ENCODE peak calls at places on chromosomes 1 and 21, in five cellular contexts. M is CD8-positive, alpha-beta memory T cell; N is nephron progenitor cell; O is stimulated activated CD8-positive, alpha-beta memory T cell treated with anti-CD3 and anti-CD28 coated beads, Interleukin-15, amount 100 ng/mL, for 48 hours; U is sigmoid colon. R is an unnamed sample.
A peak's percentile ranks its signal among the peaks of the same experiment; 100 is the strongest.

GRCh38 chr1:205977348-205978014 is 25.7 kb downstream of the RAB7B start:
- DNase-seq in M (peak; percentile 63), U (peak; percentile 76), N (peak; percentile 83), O (peak; percentile 46), R (peak; percentile 70)

GRCh38 chr1:7679873-7680790 is 91.0 kb upstream of the VAMP3 start:
- DNase-seq in M (peak; percentile 37), U (peak; percentile 78), N (peak; percentile 82), O (peak; percentile 22), R (no peak)

GRCh38 chr1:165828581-165829329 is 1.3 kb downstream of the UCK2 start:
- DNase-seq in M (no peak), U (peak; percentile 71), O (no peak), N (peak; percentile 56), R (peak; percentile 30)

GRCh38 chr1:177286396-177286795 is 115.6 kb downstream of the BRINP2 start:
- DNase-seq in N (no peak), O (no peak), M (no peak), U (no peak), R (no peak)

GRCh38 chr1:181551249-181551648 is 67.9 kb downstream of the CACNA1E start:
- DNase-seq in U (peak; percentile 68), N (peak; percentile 43), O (no peak), M (no peak), R (no peak)

GRCh38 chr1:180152588-180152987 is 2.1 kb upstream of the QSOX1 start:
- DNase-seq in M (no peak), O (no peak), U (no peak), N (no peak), R (no peak)

GRCh38 chr21:31132574-31133242 is 94.4 kb upstream of the KRTAP19-8 start:
- DNase-seq in O (peak; percentile 49), N (no peak), U (no peak), M (peak; percentile 89), R (no peak)

GRCh38 chr1:25654109-25654660 is 37.6 kb downstream of the MAN1C1 start:
- DNase-seq in N (no peak), M (no peak), O (no peak), U (no peak), R (no peak)

GRCh38 chr21:46159390-46159789 is 4.0 kb upstream of the FTCD start:
- DNase-seq in U (peak; percentile 58), M (no peak), N (no peak), O (no peak), R (peak; percentile 6)

GRCh38 chr1:11802616-11802972 is 3.2 kb downstream of the MTHFR start:
- DNase-seq in U (no peak), O (no peak), N (peak; percentile 32), M (no peak), R (no peak)

GRCh38 chr1:162187676-162188075 is 118.2 kb downstream of the NOS1AP start:
- DNase-seq in M (no peak), O (no peak), U (no peak), N (no peak), R (no peak)

GRCh38 chr1:27970401-27970800 is 10.6 kb downstream of the XKR8 start:
- DNase-seq in U (peak; percentile 81), O (no peak), M (no peak), N (no peak), R (no peak)

GRCh38 chr1:27306071-27306470 is 15.9 kb upstream of the TMEM222 start:
- DNase-seq in O (no peak), M (no peak), N (no peak), U (no peak), R (no peak)

GRCh38 chr1:81660286-81660685 is 140.4 kb upstream of the ADGRL2 start:
- DNase-seq in O (no peak), M (no peak), N (no peak), U (no peak), R (no peak)

GRCh38 chr1:226993676-226994356 is 53.7 kb downstream of the COQ8A start:
- DNase-seq in O (no peak), M (no peak), U (peak; percentile 63), N (peak; percentile 42), R (no peak)

GRCh38 chr21:39319814-39320332 is 6.4 kb upstream of the BRWD1 start:
- DNase-seq in O (no peak), M (no peak), N (no peak), U (no peak), R (no peak)

GRCh38 chr1:197919523-197920301 is 2.5 kb downstream of the LHX9 start:
- DNase-seq in M (no peak), U (no peak), N (peak; percentile 33), O (no peak), R (no peak)

GRCh38 chr21:28636988-28637691 is 355.5 kb downstream of the LTN1 start:
- DNase-seq in N (no peak), O (no peak), M (no peak), U (no peak), R (no peak)

GRCh38 chr1:118485757-118486156 is 300.7 kb upstream of the SPAG17 start:
- DNase-seq in O (no peak), U (no peak), M (no peak), N (no peak), R (no peak)

GRCh38 chr1:162950187-162950586 is 89.2 kb upstream of the CCDC190 start:
- DNase-seq in U (no peak), N (no peak), O (no peak), M (no peak), R (no peak)

GRCh38 chr21:15064576-15065380 is at the start of gene NRIP1:
- DNase-seq in O (peak; percentile 61), N (peak; percentile 84), U (peak; percentile 95), M (peak; percentile 87), R (peak; percentile 90)

GRCh38 chr1:66933887-66934700 is 9.3 kb downstream of the MIER1 start:
- DNase-seq in O (no peak), M (peak; percentile 27), U (no peak), N (no peak), R (no peak)

GRCh38 chr1:180184041-180184440 is 29.4 kb downstream of the QSOX1 start:
- DNase-seq in U (peak; percentile 59), O (no peak), N (no peak), M (no peak), R (no peak)

R was measured in uterus.